ENCODE peak calls at places on chromosomes 11 and 22, in five cellular contexts. E is sigmoid colon, C is SK-N-SH, O is breast epithelium, B is spleen. M is an unnamed sample. For H3K4me1, the result is how much of the 10 kb centered on the place peaks cover.

GRCh38 chr11:11972148-11972547 is 36.3 kb downstream of the DKK3 start:
- DNase-seq in E (no peak), C (no peak), O (no peak), B (no peak), M (peak)

GRCh38 chr11:11984563-11984962 is 23.9 kb downstream of the DKK3 start:
- DNase-seq in E (peak), C (no peak), O (no peak), B (no peak), M (no peak)

GRCh38 chr11:127017482-127017881 is 16.9 kb upstream of the KIRREL3 start:
- DNase-seq in E (no peak), C (no peak), O (no peak), B (no peak), M (no peak)

GRCh38 chr11:88538088-88538487 is 200.6 kb upstream of the CTSC start:
- DNase-seq in E (no peak), C (no peak), O (no peak), B (no peak), M (no peak)

GRCh38 chr11:10511046-10511711 is 29.8 kb downstream of the RNF141 start:
- DNase-seq in E (no peak), C (no peak), O (no peak), B (no peak), M (no peak)

GRCh38 chr11:84097186-84097585 is 811.0 kb upstream of the CCDC90B start:
- DNase-seq in E (no peak), C (no peak), O (no peak), B (no peak), M (no peak)

GRCh38 chr11:125451400-125452124 is 44.5 kb downstream of the FEZ1 start:
- DNase-seq in E (peak), C (peak), O (no peak), B (no peak), M (peak)

GRCh38 chr11:25702417-25702816 is 629.5 kb upstream of the ANO3 start:
- DNase-seq in E (no peak), C (no peak), O (no peak), B (no peak), M (no peak)

GRCh38 chr22:19106886-19107729 is 15.1 kb downstream of the DGCR2 start:
- DNase-seq in E (no peak), C (no peak), O (no peak), B (no peak), M (no peak)

GRCh38 chr11:12086271-12087074 is 23.9 kb upstream of the MICAL2 start:
- DNase-seq in E (peak), C (no peak), O (no peak), B (no peak), M (peak)

GRCh38 chr22:38973289-38974169 is 8.6 kb upstream of the APOBEC3B start:
- DNase-seq in E (no peak), C (no peak), O (no peak), B (peak), M (peak)

GRCh38 chr22:18119409-18120110 is 9.0 kb downstream of the TUBA8 start:
- DNase-seq in E (no peak), C (no peak), O (no peak), B (no peak), M (peak)

GRCh38 chr11:109946322-109946846 is 146.8 kb upstream of the ZC3H12C start:
- DNase-seq in E (peak), C (peak), O (peak), B (peak), M (peak)

GRCh38 chr11:13695886-13696285 is 27.4 kb downstream of the FAR1 start:
- DNase-seq in E (no peak), C (no peak), O (no peak), B (no peak), M (no peak)

GRCh38 chr11:122559734-122560382 is 95.7 kb upstream of the UBASH3B start:
- DNase-seq in E (no peak), C (no peak), O (no peak), B (no peak), M (no peak)

GRCh38 chr11:114925591-114925990 is 247.3 kb downstream of the NXPE2 start:
- DNase-seq in E (no peak), C (no peak), O (no peak), B (no peak), M (no peak)

GRCh38 chr11:99505319-99505718 is 484.6 kb downstream of the CNTN5 start:
- DNase-seq in E (no peak), C (no peak), O (no peak), B (no peak), M (no peak)

DNA sequence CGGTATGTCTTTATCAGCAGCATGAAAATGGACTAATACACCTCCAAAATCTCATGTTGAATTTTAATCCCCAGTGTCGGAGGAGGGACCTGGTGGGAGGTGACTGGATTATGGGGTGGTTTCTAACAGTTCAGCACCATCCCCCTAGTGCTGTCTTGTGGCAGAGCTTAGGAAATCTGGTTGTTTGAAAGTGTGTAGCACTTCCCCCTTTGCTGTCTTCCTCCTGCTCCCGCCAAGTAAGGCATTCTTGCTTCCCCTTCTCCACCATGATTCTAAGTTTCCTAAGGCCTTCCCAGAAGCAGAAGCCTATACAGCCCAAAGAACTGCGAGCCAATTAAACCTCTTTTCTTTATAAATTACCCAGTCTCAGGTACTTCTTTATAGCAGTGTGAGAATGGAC is 4.0 kb downstream of the CD59 start:
- DNase-seq in E (no peak), C (no peak), O (no peak), B (no peak), M (no peak)
- H3K4me1 ChIP-seq in E (half or more), C (under half), O (under half), B (under half), M (under half)

GRCh38 chr22:37374571-37374970 is 52.7 kb downstream of the ELFN2 start:
- DNase-seq in E (no peak), C (no peak), O (no peak), B (no peak), M (no peak)

GRCh38 chr22:37371911-37372310 is 55.4 kb downstream of the ELFN2 start:
- DNase-seq in E (no peak), C (no peak), O (no peak), B (no peak), M (no peak)

GRCh38 chr22:37370306-37370979 is 56.8 kb downstream of the ELFN2 start:
- DNase-seq in E (peak), C (no peak), O (no peak), B (peak), M (peak)

GRCh38 chr22:37371491-37371890 is 55.8 kb downstream of the ELFN2 start:
- DNase-seq in E (no peak), C (peak), O (no peak), B (no peak), M (no peak)

GRCh38 chr22:37373451-37373850 is 53.8 kb downstream of the ELFN2 start:
- DNase-seq in E (no peak), C (no peak), O (no peak), B (no peak), M (no peak)
- TF ChIP-seq CTCF in E (no peak), C (no peak), O (no peak), B (no peak), M (no peak)

DNA sequence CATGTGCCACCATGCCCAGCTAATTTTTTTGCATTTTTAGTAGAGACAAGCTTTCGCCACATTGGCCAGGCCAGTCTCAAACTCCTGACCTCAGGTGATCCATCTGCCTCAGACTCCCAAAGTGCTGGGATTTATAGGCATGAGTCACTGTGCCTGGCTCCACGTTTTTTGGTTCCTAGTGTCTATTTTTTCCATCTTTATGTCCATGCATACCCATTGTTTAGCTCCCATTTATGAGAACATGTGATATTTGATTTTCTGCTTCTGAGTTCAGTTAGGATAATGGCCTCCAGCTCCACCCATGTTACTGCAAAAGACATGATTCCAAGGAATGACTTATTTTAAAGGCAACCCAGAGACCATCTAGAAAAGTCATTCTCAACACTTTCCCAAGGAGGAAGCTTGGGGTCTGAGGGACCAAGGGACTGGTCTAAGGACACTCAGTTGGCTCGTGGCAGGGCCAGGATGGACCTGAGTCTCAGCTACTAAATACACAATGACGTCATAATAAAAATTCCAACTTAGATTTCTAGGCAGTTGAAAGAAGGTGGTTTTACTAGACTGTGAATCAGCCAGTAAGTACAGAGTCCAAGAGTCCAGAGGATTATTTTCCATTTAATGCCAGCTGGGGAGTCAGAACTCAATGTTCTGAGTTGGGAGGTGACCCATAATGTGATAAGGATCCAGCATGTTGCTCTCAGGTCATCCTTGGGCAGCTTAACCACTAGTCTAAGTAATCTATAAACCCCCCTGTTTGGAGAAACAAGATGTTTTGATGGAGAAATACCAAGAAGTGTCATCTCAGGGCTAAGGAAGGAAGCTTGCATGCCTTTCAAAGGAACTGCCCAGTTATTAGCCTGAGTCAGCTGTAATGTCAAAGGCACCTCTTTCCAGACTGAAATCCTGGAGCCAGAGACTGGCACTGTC is 39.4 kb downstream of the ABTB2 start:
- DNase-seq in E (no peak), C (no peak), O (no peak), B (no peak), M (no peak)
- TF ChIP-seq POLR2AphosphoS5 in E (no peak), C (no peak), O (no peak), B (no peak), M (peak)

DNA sequence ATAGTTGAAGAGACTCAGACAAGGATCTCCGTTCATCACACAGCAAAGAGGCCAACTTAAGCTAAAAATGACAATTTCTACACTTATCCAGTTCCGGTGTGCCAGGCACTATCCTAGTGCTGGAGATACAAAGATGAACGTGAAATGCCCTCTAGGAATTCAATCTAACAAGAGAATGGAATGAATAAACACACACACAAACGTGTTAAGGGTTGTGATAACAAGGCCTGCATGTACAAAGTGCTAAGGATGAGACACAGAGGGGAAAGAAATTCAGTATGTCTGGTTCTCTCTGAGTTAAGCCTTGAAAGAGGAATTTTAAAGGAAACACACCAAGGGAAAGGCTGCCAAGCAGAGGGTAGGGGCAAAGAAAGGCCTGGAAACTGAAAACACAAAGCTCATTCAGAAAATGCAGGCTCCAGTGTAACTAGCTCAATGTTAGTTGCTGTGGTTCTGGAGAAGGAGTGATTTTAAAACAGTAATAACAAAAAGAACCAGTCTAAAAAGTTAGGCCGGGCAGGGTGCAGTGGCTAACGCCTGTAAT is 4.2 kb downstream of the CHKA start:
- DNase-seq in E (no peak), C (no peak), O (no peak), B (no peak), M (no peak)
- H3K4me1 ChIP-seq in E (half or more), C (under half), O (under half), B (under half), M (half or more)

M was measured in stomach.